ENCODE peak calls at places on chromosomes 12 and 14, in ten cellular contexts. G is gastrocnemius medialis, S is HepG2, B is thyroid gland, U is adrenal gland, M is GM12878, H is HCT116, I is body of pancreas, T is transverse colon, L is IMR-90. Q is an unnamed sample.

GRCh38 chr12:110279976-110280783 is 867 bp upstream of the ATP2A2 start:
- DNase-seq in S (no peak), U (peak), L (peak), T (peak), M (no peak), I (peak), B (peak), H (no peak), G (peak), Q (peak)

GRCh38 chr14:37329189-37330001 is 131.7 kb downstream of the MIPOL1 start:
- DNase-seq in S (peak), B (no peak), M (no peak), L (no peak), T (no peak), I (no peak), H (no peak), U (no peak), G (no peak), Q (no peak)

GRCh38 chr12:89352242-89352491 is 134 bp downstream of the DUSP6 start:
- DNase-seq in G (no peak), S (no peak), I (no peak), L (no peak), M (no peak), H (no peak), B (no peak), T (no peak), U (no peak), Q (no peak)

GRCh38 chr12:9784326-9784725 is 23.6 kb upstream of the CD69 start:
- DNase-seq in L (no peak), U (no peak), H (no peak), I (no peak), S (no peak), G (no peak), T (no peak), M (no peak), B (no peak), Q (no peak)

GRCh38 chr12:101830391-101831325 is at the start of gene GNPTAB:
- DNase-seq in I (peak), T (peak), S (peak), M (peak), H (peak), B (peak), L (peak), U (peak), G (peak), Q (peak)

GRCh38 chr12:20493924-20494323 is 125.6 kb downstream of the PDE3A start:
- DNase-seq in S (no peak), M (no peak), B (no peak), U (no peak), T (no peak), G (no peak), L (peak), H (no peak), I (no peak), Q (no peak)

GRCh38 chr12:80316141-80316700 is 127.8 kb upstream of the PTPRQ start:
- DNase-seq in U (no peak), S (no peak), G (no peak), T (no peak), H (no peak), I (no peak), M (no peak), B (no peak), L (no peak), Q (no peak)

GRCh38 chr12:74408601-74409166 is 129.0 kb upstream of the ATXN7L3B start:
- DNase-seq in H (no peak), G (no peak), T (no peak), U (no peak), I (no peak), S (no peak), M (no peak), B (no peak), L (no peak), Q (no peak)

GRCh38 chr12:105523164-105524057 is 192.9 kb downstream of the C12orf75 start:
- DNase-seq in S (no peak), T (peak), L (peak), M (no peak), I (peak), H (no peak), G (peak), B (peak), U (peak), Q (peak)

GRCh38 chr12:96398422-96399080 is 1.7 kb downstream of the CDK17 start:
- DNase-seq in G (no peak), S (peak), I (no peak), M (no peak), H (no peak), T (no peak), L (peak), B (no peak), U (no peak), Q (no peak)

GRCh38 chr14:56579345-56580316 is at the start of gene TMEM260:
- DNase-seq in M (peak), U (peak), B (peak), T (peak), H (peak), I (peak), G (peak), S (peak), L (peak), Q (peak)
- TF ChIP-seq POLR2A in M (peak), U (peak), B (no peak), T (peak), H (no peak), I (peak), G (peak), S (peak), L (peak), Q (no peak)

DNA sequence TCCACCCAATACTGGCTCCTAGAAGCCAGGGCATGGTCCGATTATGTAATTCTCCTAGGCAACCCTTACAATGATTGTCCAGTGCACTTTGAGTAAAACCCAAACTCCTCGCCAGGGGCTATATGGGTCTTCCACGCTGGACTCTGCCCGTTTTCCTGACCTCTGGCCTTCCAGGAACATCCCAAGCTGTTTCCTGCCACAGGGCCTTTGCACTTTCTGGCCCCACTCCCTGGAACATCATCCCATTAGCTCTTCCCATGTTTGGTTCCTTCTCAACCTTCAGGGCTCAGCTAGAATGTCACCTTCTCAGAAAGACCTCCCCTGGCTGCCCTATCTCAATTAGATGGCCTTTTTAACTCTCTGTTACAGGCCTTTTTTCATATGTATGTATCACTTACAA is 85.4 kb downstream of the IRF2BPL start:
- DNase-seq in I (no peak), G (no peak), S (no peak), M (no peak), H (no peak), T (no peak), U (no peak), L (no peak), B (no peak), Q (no peak)
- H3K27ac ChIP-seq in I (no peak), G (no peak), S (no peak), M (no peak), H (no peak), T (no peak), U (no peak), L (no peak), B (no peak), Q (no peak)

DNA sequence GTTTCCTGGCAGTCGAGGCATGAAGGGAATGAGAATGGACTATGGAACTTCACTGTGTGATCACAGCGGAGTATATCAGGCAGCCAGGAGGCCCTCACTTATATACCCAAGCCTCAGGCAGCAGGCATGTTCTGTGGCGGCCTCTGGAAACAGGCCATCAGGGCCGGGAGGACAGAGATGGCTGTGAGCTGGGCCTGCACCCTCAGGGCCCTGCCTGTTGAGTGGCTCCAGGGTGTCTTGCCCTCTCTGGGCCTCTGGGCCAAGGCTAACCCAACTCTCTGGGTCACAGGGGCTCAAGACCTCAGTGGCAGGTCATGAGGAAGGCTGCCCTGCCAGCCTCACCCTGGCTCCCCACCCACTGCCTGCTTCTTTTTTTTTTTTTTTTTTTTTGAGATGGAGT is 33.9 kb upstream of the RCOR1 start:
- DNase-seq in H (no peak), L (no peak), M (no peak), S (no peak), I (no peak), B (no peak), T (no peak), U (no peak), G (no peak), Q (no peak)
- TF ChIP-seq POLR2A in H (no peak), L (no peak), M (no peak), S (peak), I (no peak), B (no peak), T (no peak), U (no peak), G (no peak), Q (no peak)

DNA sequence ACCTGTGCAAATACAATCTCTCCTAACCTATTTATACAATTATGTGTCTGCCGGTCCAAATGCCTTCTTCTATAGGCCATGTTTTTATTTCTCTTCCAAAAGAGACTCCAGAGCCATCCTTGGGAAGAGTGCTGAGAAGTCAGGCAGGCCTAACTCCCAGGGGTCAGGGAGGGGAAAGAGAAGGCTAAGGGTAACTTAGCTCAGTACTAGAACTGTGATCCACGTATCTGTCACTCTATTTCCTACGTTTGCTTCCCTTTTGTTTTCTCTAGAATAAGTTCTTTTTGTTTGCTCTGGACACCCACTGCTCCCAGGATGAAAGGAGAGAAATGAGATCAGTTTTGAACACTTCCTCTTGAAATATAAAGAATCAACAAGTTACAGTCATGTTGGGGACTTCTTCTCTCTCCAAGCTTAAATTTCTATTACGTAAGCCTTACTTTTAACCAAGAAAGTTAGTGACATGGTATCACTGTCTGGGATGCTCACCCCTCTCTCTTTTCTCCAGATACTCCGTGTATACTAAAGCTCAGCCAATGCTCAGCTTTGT is 79.2 kb downstream of the DAD1 start:
- DNase-seq in G (no peak), L (no peak), U (no peak), H (no peak), T (no peak), B (no peak), S (no peak), M (no peak), I (no peak), Q (no peak)
- H3K27ac ChIP-seq in G (no peak), L (no peak), U (no peak), H (no peak), T (peak), B (no peak), S (no peak), M (peak), I (peak), Q (no peak)

GRCh38 chr12:12724421-12725085 is 7.4 kb downstream of the CDKN1B start:
- DNase-seq in U (no peak), L (no peak), G (no peak), M (no peak), B (no peak), I (no peak), S (no peak), T (no peak), H (no peak), Q (no peak)

GRCh38 chr12:12725956-12726542 is 8.9 kb downstream of the CDKN1B start:
- DNase-seq in U (no peak), L (no peak), M (no peak), T (no peak), I (no peak), H (no peak), S (no peak), B (no peak), G (no peak), Q (no peak)

GRCh38 chr12:12723681-12724420 is 6.7 kb downstream of the CDKN1B start:
- DNase-seq in G (peak), M (no peak), H (no peak), T (peak), S (no peak), L (peak), U (no peak), B (peak), I (peak), Q (no peak)

GRCh38 chr12:12726543-12727093 is 9.4 kb downstream of the CDKN1B start:
- DNase-seq in G (no peak), U (no peak), L (peak), T (no peak), M (no peak), S (no peak), B (no peak), H (no peak), I (no peak), Q (no peak)

DNA sequence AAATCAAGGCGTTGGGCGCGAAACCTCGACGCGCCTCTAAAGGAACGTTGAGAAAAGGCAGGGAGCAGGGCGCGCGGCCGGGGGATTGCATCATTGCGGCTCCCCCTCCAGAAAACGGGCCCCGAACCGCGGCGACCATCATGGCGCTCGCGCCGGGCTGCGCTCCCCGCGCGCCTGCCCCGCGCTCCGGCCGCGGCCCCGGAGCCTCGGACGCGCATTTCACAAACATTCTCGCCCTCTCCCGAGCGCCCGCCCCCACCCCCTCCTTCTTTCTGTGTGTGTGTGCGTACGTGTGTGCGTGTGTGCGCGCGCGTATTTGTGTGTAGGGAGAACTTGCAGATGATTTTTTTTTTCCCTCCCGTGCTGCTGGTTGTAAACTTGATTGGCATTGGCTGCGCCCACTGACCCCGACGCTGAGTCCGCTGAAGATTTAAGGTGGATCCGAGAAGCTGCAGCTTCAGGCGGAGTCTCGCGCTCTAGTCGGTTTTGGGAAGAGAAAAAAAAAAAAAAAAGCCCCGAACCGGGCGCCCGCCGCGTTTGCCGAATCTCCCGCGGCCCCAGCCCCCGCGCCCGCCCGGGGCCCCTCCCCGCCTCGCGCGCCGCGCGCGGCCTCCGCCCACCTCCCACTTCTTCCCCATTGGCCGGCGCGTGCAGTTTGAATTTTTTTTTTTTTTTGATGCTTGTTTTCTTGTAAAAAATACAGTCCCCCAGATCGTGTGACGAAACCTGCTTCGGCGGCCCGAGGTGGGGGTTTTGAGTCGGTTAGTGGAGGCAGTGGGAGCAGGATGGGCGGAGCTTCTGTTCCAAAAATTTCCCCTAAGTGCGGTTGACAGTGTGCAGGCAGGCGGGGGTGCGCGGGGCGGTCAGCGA is 8.2 kb downstream of the CDKN1B start:
- DNase-seq in L (peak), S (peak), T (peak), M (peak), H (peak), B (peak), I (peak), G (peak), U (peak), Q (peak)
- TF ChIP-seq POLR2A in L (peak), S (peak), T (peak), M (peak), H (peak), B (no peak), I (peak), G (peak), U (peak), Q (no peak)

DNA sequence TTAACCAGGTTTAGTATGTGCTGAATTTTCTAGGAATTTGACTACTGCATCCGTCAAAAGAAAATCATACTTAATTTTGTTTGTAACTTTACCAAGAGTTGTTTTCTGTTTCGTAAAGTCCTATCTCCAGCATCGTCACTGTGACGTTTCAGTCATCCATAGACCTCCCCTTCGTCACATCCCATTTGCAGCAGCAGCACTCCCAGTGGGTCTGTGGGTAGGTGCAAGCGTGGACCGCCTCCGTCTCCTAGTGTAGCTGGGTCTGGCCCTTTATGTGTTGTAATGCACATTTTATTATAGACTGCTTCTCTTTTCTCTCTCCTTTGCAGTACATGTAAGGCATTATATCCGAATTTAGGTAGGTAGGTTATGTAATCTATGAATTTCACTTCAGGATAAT is 41.0 kb downstream of the EVL start:
- DNase-seq in U (no peak), M (no peak), I (no peak), L (no peak), G (no peak), H (no peak), S (no peak), T (no peak), B (no peak), Q (no peak)
- H3K27ac ChIP-seq in U (no peak), M (no peak), I (no peak), L (no peak), G (no peak), H (no peak), S (no peak), T (no peak), B (no peak), Q (no peak)

Q was measured in testis.